ENCODE peak calls at places on chromosomes 12 and 14, in four cellular contexts. L is GM12878, S is HepG2, V is K562. G is an unnamed sample. For H3K27me3, the result is how much of the 10 kb centered on the place peaks cover.

GRCh38 chr12:98499668-98500456 is 15.5 kb upstream of the TMPO start:
- DNase-seq in S (no peak), L (no peak), V (no peak), G (no peak)

GRCh38 chr14:73170686-73171085 is 34.4 kb downstream of the PSEN1 start:
- DNase-seq in V (no peak), L (no peak), S (no peak), G (peak)

GRCh38 chr12:42284157-42284556 is 41.7 kb downstream of the ZCRB1 start:
- DNase-seq in L (no peak), S (no peak), V (no peak), G (no peak)

GRCh38 chr14:42123526-42123925 is 516.9 kb downstream of the LRFN5 start:
- DNase-seq in V (no peak), S (no peak), L (no peak), G (no peak)

GRCh38 chr12:22923768-22924167 is 298.8 kb downstream of the ETNK1 start:
- DNase-seq in V (no peak), S (no peak), L (no peak), G (no peak)

GRCh38 chr14:71932229-71932951 is at the start of gene RGS6:
- DNase-seq in S (peak), L (no peak), V (no peak), G (peak)

GRCh38 chr12:10341892-10342509 is 34.3 kb downstream of the KLRD1 start:
- DNase-seq in L (no peak), V (no peak), S (no peak), G (no peak)

GRCh38 chr14:58813745-58814144 is 176.0 kb downstream of the DACT1 start:
- DNase-seq in V (no peak), L (no peak), S (peak), G (no peak)

GRCh38 chr14:75254901-75255300 is 23.7 kb upstream of the FOS start:
- DNase-seq in V (peak), S (no peak), L (no peak), G (no peak)

GRCh38 chr12:116376354-116377193 is 99.1 kb upstream of the MED13L start:
- DNase-seq in S (no peak), L (no peak), V (no peak), G (no peak)

GRCh38 chr12:51388826-51389225 is 2.4 kb downstream of the GALNT6 start:
- DNase-seq in S (no peak), V (no peak), L (no peak), G (no peak)

GRCh38 chr12:108147279-108147678 is 18.2 kb downstream of the WSCD2 start:
- DNase-seq in V (no peak), L (no peak), S (no peak), G (no peak)

GRCh38 chr12:116406529-116406928 is 129.0 kb upstream of the MED13L start:
- DNase-seq in V (peak), L (no peak), S (peak), G (peak)

GRCh38 chr14:31341280-31341679 is 79.1 kb downstream of the HEATR5A start:
- DNase-seq in S (no peak), L (no peak), V (no peak), G (no peak)

GRCh38 chr12:117035287-117035686 is 63.9 kb downstream of the TESC start:
- DNase-seq in L (no peak), S (no peak), V (no peak), G (peak)

GRCh38 chr14:77024171-77024627 is 4.3 kb downstream of the IRF2BPL start:
- DNase-seq in S (peak), V (peak), L (no peak), G (peak)

GRCh38 chr14:77025744-77026165 is 2.8 kb downstream of the IRF2BPL start:
- DNase-seq in L (no peak), S (no peak), V (no peak), G (peak)

GRCh38 chr14:77018785-77019184 is 9.7 kb downstream of the IRF2BPL start:
- DNase-seq in L (no peak), S (no peak), V (no peak), G (no peak)

GRCh38 chr14:77023001-77023996 is 5.2 kb downstream of the IRF2BPL start:
- DNase-seq in S (peak), V (no peak), L (no peak), G (peak)

GRCh38 chr14:77022219-77022852 is 6.2 kb downstream of the IRF2BPL start:
- DNase-seq in S (no peak), L (no peak), V (no peak), G (no peak)
- TF ChIP-seq JUNB in S (no peak), L (no peak), V (no peak), G (no peak)

DNA sequence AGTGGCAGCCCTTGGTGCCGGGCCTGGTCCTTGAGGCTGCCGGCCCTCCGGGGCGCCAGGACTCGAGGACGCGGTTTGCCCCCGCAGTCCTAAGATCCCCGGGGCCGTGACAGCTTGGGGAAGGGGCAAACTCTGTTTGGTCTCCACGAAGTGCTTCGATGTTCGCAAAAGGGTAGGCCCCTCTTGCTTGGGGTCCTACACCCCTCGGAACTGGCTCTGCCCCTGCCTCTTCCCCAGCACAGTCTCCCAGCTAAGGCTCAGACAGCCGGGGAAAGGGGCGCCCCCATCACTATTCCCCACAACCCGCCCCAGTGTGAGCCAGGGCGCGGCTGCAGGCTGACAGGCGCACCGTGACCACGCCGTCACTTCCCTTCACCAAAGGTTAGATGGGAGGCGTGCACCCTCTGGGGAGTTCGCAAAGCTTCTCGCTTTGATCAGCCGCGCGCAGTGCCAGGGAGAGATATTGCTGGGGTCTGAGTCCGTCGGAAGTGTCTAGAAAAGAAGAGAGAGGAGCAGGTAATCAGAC is 7.2 kb upstream of the OTX2 start:
- DNase-seq in V (no peak), S (no peak), L (no peak), G (peak)
- H3K27me3 ChIP-seq in V (under half), S (under half), L (under half), G (half or more)

GRCh38 chr14:96574633-96575191 is 72.5 kb downstream of the PAPOLA start:
- DNase-seq in V (no peak), L (no peak), S (no peak), G (no peak)
- TF ChIP-seq JUNB in V (no peak), L (no peak), S (no peak), G (no peak)

DNA sequence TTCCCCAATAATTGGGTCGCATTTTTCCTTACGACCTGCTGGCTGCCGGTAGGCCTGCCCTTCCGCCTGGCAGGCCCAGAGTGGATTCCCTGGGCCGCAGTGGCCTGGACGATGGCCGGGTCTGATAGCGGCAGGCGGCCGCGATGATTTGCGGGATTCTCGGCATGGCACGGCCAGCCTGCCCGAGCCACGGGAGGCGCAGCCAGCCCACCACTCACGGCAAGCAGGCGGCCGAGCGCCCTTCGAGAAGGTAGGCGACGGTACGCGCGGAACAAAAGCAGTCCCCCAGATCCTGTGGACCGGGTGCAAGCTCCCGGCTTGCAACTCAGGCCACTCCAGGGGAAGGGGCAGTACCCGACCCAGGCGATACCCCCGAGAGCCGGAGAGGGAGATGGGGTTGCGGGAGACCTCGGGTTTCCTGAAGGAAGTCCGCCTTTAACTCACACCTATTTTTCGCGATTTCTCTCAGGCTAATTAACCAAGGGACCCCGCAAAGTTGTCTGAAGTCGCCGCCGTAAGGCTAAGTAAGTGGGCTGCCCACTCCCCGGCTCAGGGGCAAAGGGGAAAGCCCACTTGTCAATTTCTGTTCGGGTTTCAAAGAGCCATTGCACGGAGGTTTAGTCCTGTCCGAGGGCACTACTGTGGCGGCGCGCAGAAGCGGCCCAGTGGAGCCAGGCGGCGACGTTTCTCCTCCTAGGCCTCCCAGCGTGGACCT is 1.4 kb upstream of the GSC start:
- DNase-seq in L (no peak), S (no peak), V (no peak), G (peak)
- H3K27me3 ChIP-seq in L (under half), S (under half), V (half or more), G (half or more)

DNA sequence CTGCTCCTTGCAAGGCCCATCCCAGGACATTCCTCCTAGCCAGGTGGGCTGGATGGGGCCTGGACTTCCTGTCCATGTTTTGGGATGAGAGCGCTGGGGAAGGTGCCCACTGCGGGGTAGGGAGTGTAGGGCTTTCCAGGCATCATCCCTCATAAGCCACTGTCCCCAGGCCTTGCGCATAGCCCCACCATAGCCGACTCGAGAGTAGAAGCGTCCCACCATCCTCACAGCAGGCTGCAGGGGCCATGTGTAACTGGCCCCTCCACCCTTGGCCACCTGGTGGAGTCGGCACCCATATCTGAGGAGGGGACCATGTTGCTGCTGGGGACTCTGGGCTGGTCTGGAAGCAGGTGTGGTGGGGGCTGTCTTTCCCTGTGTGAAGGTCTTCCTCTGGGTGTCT is 30.5 kb downstream of the SH2B3 start:
- DNase-seq in L (no peak), S (no peak), V (no peak), G (peak)
- TF ChIP-seq JUNB in L (no peak), S (no peak), V (no peak), G (no peak)

DNA sequence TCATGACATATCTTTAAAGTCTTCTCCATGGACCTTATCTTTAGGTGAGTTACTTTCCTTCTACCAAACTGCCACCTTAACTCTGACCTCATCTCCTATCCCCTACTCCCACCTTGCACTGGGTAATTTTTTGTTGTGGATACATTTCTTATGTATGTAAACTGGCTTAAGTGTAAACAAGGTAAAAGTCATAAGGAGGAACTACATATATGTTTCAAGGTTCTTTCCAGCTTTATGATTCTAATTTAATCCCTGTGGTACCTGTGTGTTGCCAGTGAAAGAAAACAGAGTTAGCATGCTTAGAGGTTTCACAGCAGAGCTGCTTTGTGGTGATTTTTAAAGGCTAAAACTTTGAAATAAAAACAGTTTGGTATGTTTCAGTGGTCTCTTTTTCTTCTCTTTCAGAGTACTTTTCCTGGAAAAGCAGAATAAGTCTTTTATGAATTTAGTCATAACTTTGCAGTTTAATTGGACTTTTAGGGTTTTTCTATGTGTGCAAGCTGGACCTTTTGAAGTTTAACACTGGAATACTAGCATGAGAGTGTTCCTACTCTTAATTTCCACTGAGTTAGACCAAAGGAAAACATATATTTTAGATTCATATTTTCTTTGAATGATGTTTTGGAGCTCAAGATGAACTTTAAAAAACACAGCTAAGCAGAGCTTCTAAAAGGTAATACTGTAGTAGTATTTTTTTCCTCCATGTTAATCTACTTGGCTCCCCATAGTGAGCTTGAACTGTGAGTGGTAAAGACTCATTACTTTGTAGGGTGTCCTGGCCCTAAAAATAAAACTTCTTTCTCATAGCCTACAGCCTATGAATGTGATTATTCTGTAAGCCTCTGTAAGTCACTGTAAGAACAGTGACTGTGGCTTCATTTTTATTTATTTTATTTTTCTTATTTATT is 105.4 kb downstream of the FUT8 start:
- DNase-seq in S (no peak), L (no peak), V (no peak), G (no peak)
- H3K27me3 ChIP-seq in S (under half), L (under half), V (under half), G (under half)